ENCODE peak calls at places on chromosomes 11 and 22, in four cellular contexts. E is lower leg skin, H is IMR-90, T is endothelial cell of umbilical vein. U is an unnamed sample.

GRCh38 chr11:116136987-116137674 is 632.9 kb upstream of the CADM1 start:
- DNase-seq in H (no peak), E (peak), T (no peak), U (no peak)

GRCh38 chr11:129640671-129641070 is 175.0 kb upstream of the TMEM45B start:
- DNase-seq in E (no peak), T (no peak), H (no peak), U (no peak)

GRCh38 chr11:9760180-9760550 is 96.3 kb downstream of the SWAP70 start:
- DNase-seq in T (no peak), H (peak), E (peak), U (peak)

GRCh38 chr11:102604875-102605274 is 20.3 kb downstream of the MMP20 start:
- DNase-seq in T (no peak), E (no peak), H (no peak), U (no peak)

GRCh38 chr11:66663741-66664296 is 13.9 kb downstream of the RBM4B start:
- DNase-seq in E (peak), T (no peak), H (no peak), U (no peak)

GRCh38 chr22:45999379-45999971 is 22.5 kb upstream of the WNT7B start:
- DNase-seq in T (no peak), E (no peak), H (no peak), U (no peak)

GRCh38 chr22:46578824-46579561 is 41.2 kb upstream of the GRAMD4 start:
- DNase-seq in H (peak), T (no peak), E (no peak), U (no peak)

GRCh38 chr11:74937696-74938475 is 11.0 kb downstream of the XRRA1 start:
- DNase-seq in E (no peak), H (peak), T (peak), U (no peak)

GRCh38 chr11:58503361-58503856 is 4.5 kb downstream of the OR5B21 start:
- DNase-seq in E (no peak), T (no peak), H (peak), U (no peak)

GRCh38 chr11:107928767-107929507 is 689 bp downstream of the RAB39A start:
- DNase-seq in E (peak), T (no peak), H (no peak), U (no peak)

GRCh38 chr11:133197425-133197824 is 334.9 kb downstream of the OPCML start:
- DNase-seq in H (no peak), E (no peak), T (no peak), U (no peak)

GRCh38 chr22:39873963-39874362 is 19.6 kb downstream of the ENTHD1 start:
- DNase-seq in E (no peak), H (no peak), T (no peak), U (no peak)

GRCh38 chr11:109946322-109946846 is 146.8 kb upstream of the ZC3H12C start:
- DNase-seq in E (peak), T (peak), H (peak), U (peak)

GRCh38 chr22:19825904-19826618 is 28.6 kb downstream of the GNB1L start:
- DNase-seq in E (no peak), T (no peak), H (no peak), U (no peak)

GRCh38 chr11:92383430-92383829 is 158.8 kb downstream of the FAT3 start:
- DNase-seq in T (no peak), E (no peak), H (peak), U (no peak)

GRCh38 chr11:29486301-29486700 is 530.5 kb downstream of the KCNA4 start:
- DNase-seq in H (no peak), E (no peak), T (no peak), U (no peak)

GRCh38 chr11:94511932-94512781 is at the start of gene C11orf97:
- DNase-seq in E (no peak), T (peak), H (peak), U (no peak)

GRCh38 chr11:911031-911889 is 650 bp upstream of the CHID1 start:
- DNase-seq in E (no peak), H (peak), T (peak), U (peak)

GRCh38 chr11:83060965-83061364 is 10.7 kb downstream of the RAB30 start:
- DNase-seq in E (no peak), H (no peak), T (no peak), U (no peak)

GRCh38 chr11:112367453-112367852 is 106.8 kb upstream of the PLET1 start:
- DNase-seq in H (no peak), E (peak), T (no peak), U (no peak)

GRCh38 chr11:121350314-121351046 is 57.9 kb downstream of the SC5D start:
- DNase-seq in H (no peak), E (no peak), T (no peak), U (no peak)

GRCh38 chr22:46047226-46047625 is 70.3 kb upstream of the WNT7B start:
- DNase-seq in H (no peak), T (no peak), E (peak), U (no peak)

GRCh38 chr11:126335463-126335760 is 20.1 kb upstream of the ST3GAL4 start:
- DNase-seq in T (no peak), H (no peak), E (no peak), U (no peak)

GRCh38 chr11:33062137-33062536 is 22.8 kb downstream of the TCP11L1 start:
- DNase-seq in E (no peak), T (no peak), H (no peak), U (no peak)

GRCh38 chr11:132535830-132536229 is 996.5 kb downstream of the OPCML start:
- DNase-seq in E (no peak), H (no peak), T (no peak), U (no peak)

GRCh38 chr11:15775797-15776196 is 580.5 kb downstream of the SOX6 start:
- DNase-seq in E (no peak), T (no peak), H (no peak), U (no peak)

GRCh38 chr22:37428649-37429586 is 1.6 kb upstream of the ELFN2 start:
- DNase-seq in T (peak), E (no peak), H (peak), U (no peak)

GRCh38 chr11:43547900-43548381 is 132.6 kb upstream of the HSD17B12 start:
- DNase-seq in T (no peak), E (no peak), H (no peak), U (no peak)

GRCh38 chr11:65658174-65659021 is 4.3 kb downstream of the RELA start:
- DNase-seq in E (peak), H (no peak), T (no peak), U (no peak)

GRCh38 chr11:65657426-65657825 is 5.3 kb downstream of the RELA start:
- DNase-seq in T (no peak), H (no peak), E (no peak), U (no peak)

GRCh38 chr11:65662247-65662801 is 392 bp downstream of the RELA start:
- DNase-seq in H (no peak), E (no peak), T (peak), U (no peak)

GRCh38 chr11:65661599-65662246 is 993 bp downstream of the RELA start:
- DNase-seq in T (no peak), E (peak), H (no peak), U (no peak)

GRCh38 chr11:65660038-65660437 is 2.7 kb downstream of the RELA start:
- DNase-seq in H (no peak), E (no peak), T (no peak), U (no peak)
- TF ChIP-seq POLR2A in H (no peak), E (no peak), T (no peak), U (no peak)

GRCh38 chr11:61947486-61948210 is 2.5 kb upstream of the BEST1 start:
- DNase-seq in H (peak), E (peak), T (peak), U (peak)
- TF ChIP-seq POLR2A in H (peak), E (no peak), T (no peak), U (no peak)

DNA sequence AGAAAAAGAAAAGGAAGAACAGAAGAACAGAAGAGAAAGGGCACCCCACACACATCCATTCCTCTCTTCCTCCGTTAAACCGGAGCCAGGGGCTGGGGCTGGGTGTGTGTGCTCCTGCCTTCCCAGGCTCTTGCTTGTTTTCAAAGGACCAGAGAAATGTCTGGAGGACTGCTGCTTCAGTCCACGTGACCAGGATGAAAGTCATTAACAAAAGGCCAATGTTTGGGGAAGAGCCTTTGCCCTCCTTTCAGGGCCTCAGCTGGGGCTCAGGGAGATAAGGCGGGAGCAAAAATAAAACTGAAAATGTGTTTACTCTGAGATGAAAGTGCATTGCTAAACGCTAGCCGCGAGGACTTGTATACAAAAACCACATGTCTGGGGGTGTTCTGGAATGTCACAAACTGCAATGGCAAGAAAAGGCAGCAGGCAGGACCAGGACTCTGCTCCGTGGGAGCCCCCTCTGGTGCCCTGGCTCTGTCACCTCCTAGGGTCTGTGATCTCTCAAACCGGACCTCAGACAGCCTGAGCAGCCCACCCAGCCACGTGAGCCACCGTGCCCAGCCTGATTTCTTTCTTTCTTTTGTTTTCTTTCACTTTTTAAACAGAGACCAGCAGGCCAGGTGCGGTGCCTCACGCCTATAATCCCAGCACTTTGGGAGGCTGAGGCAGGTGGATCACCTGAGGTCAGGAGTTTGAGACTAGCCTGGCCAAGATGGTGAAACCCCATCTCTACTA is 31.6 kb upstream of the MYH9 start:
- DNase-seq in T (peak), E (no peak), H (peak), U (no peak)
- TF ChIP-seq POLR2A in T (no peak), E (no peak), H (no peak), U (no peak)

DNA sequence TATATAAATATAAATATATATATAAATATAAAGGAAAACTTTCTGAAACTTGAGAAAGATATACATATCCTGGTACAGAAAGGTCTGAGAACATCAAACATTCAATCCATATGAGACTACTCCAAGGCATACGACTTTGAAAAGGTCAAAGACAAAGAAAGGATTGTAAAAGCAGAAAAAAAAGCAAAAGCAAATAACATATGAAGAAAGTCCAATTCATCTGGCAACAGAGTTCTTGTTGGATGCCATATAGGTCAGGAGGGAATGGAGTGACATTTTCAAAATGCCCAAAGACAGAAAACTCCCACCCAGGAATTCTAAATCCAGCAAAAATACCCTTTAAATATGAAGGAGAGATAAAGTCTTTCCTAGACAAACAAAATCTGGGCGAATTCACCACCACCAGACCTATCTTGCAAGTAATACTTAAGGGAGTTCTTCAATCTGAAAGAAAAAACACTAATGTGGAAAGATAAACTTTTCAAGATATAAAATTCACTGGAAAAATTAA is 42.3 kb upstream of the MRPL17 start:
- DNase-seq in E (no peak), H (no peak), T (no peak), U (no peak)
- TF ChIP-seq POLR2A in E (no peak), H (no peak), T (no peak), U (no peak)

GRCh38 chr11:57395905-57396623 is 5.6 kb upstream of the PRG2 start:
- DNase-seq in H (no peak), E (no peak), T (no peak), U (no peak)
- TF ChIP-seq POLR2A in H (no peak), E (no peak), T (no peak), U (no peak)